ENCODE peak calls at places on chromosomes 5 and 9, in seven cellular contexts. T, V, N, P, Z, U and H are unnamed samples.

GRCh38 chr9:96020822-96021615 is 145.5 kb downstream of the ERCC6L2 start:
- DNase-seq in U (peak), N (peak), V (no peak), T (peak), Z (no peak), P (no peak), H (peak)

GRCh38 chr9:82127993-82128710 is 139.6 kb downstream of the SPATA31D1 start:
- DNase-seq in V (no peak), T (no peak), Z (no peak), U (no peak), N (no peak), P (no peak), H (no peak)

GRCh38 chr9:18362901-18363685 is 110.9 kb upstream of the ADAMTSL1 start:
- DNase-seq in N (peak), Z (peak), U (no peak), V (no peak), T (no peak), P (no peak), H (peak)

GRCh38 chr5:100464418-100464817 is 70.8 kb upstream of the FAM174A start:
- DNase-seq in V (peak), P (no peak), T (peak), U (no peak), Z (peak), N (no peak), H (peak)

GRCh38 chr5:58136416-58136815 is 323.5 kb downstream of the PLK2 start:
- DNase-seq in V (no peak), P (no peak), Z (no peak), T (no peak), U (no peak), N (no peak), H (no peak)

GRCh38 chr5:128903550-128903949 is 61.7 kb upstream of the SLC27A6 start:
- DNase-seq in N (peak), V (no peak), U (peak), P (no peak), T (no peak), Z (no peak), H (no peak)

GRCh38 chr5:56152437-56152836 is 80.7 kb downstream of the ANKRD55 start:
- DNase-seq in P (no peak), N (no peak), Z (no peak), U (no peak), V (no peak), T (no peak), H (no peak)

GRCh38 chr5:140882591-140882899 is 621 bp downstream of the PCDHA13 start:
- DNase-seq in U (peak), T (peak), V (no peak), N (peak), P (no peak), Z (no peak), H (no peak)

GRCh38 chr5:65062684-65063083 is 294.0 kb downstream of the CWC27 start:
- DNase-seq in T (peak), V (no peak), U (no peak), N (peak), P (no peak), Z (peak), H (peak)

GRCh38 chr5:94375801-94376200 is 242.6 kb downstream of the KIAA0825 start:
- DNase-seq in V (no peak), U (no peak), T (no peak), Z (no peak), N (no peak), P (no peak), H (peak)

GRCh38 chr9:120713257-120714087 is 798 bp downstream of the MEGF9 start:
- DNase-seq in V (no peak), T (peak), P (no peak), U (peak), Z (no peak), N (no peak), H (peak)

GRCh38 chr9:341634-342421 is 127.2 kb downstream of the DOCK8 start:
- DNase-seq in P (no peak), U (no peak), T (no peak), V (no peak), Z (no peak), N (no peak), H (no peak)

GRCh38 chr5:138000102-138000723 is 32.7 kb downstream of the FAM13B start:
- DNase-seq in V (no peak), Z (peak), U (no peak), T (peak), P (no peak), N (peak), H (peak)

GRCh38 chr5:147081256-147081872 is 153.5 kb upstream of the STK32A start:
- DNase-seq in N (no peak), P (no peak), T (no peak), U (no peak), V (no peak), Z (no peak), H (no peak)

GRCh38 chr5:180816608-180817534 is 14.3 kb upstream of the MGAT1 start:
- DNase-seq in Z (peak), U (no peak), N (no peak), T (no peak), P (no peak), V (no peak), H (no peak)

GRCh38 chr9:132886358-132886725 is 7.6 kb downstream of the SPACA9 start:
- DNase-seq in Z (no peak), P (no peak), T (no peak), U (no peak), N (no peak), V (no peak), H (no peak)

GRCh38 chr5:121735618-121736017 is 116.1 kb upstream of the FTMT start:
- DNase-seq in T (no peak), V (no peak), Z (no peak), P (no peak), N (no peak), U (no peak), H (no peak)

GRCh38 chr9:90556897-90557296 is 85.7 kb downstream of the DIRAS2 start:
- DNase-seq in V (peak), T (no peak), P (no peak), Z (no peak), U (no peak), N (no peak), H (no peak)

GRCh38 chr5:163978897-163979296 is 473.5 kb downstream of the MAT2B start:
- DNase-seq in V (no peak), T (no peak), Z (no peak), P (peak), U (peak), N (peak), H (no peak)

GRCh38 chr9:33113799-33114547 is 37.5 kb upstream of the SMU1 start:
- DNase-seq in V (no peak), U (no peak), N (no peak), P (no peak), Z (no peak), T (no peak), H (peak)

GRCh38 chr5:95823738-95824609 is 1.4 kb upstream of the GLRX start:
- DNase-seq in T (no peak), U (peak), Z (peak), V (peak), N (peak), P (no peak), H (peak)

GRCh38 chr5:164013077-164013670 is 507.8 kb downstream of the MAT2B start:
- DNase-seq in P (peak), U (peak), T (peak), Z (peak), V (peak), N (peak), H (peak)

GRCh38 chr5:164672931-164673694 is 1167.7 kb downstream of the MAT2B start:
- DNase-seq in V (no peak), T (peak), Z (peak), P (no peak), U (no peak), N (no peak), H (peak)

GRCh38 chr5:158023266-158023665 is 164.3 kb upstream of the CLINT1 start:
- DNase-seq in T (peak), P (no peak), N (no peak), Z (peak), U (no peak), V (no peak), H (peak)

GRCh38 chr5:91219803-91220371 is 163.2 kb downstream of the ARRDC3 start:
- DNase-seq in N (peak), V (no peak), P (no peak), Z (peak), U (peak), T (no peak), H (no peak)

GRCh38 chr5:177008716-177009115 is 2.1 kb upstream of the UIMC1 start:
- DNase-seq in N (no peak), Z (no peak), U (no peak), V (no peak), P (no peak), T (no peak), H (no peak)

GRCh38 chr9:35538361-35539234 is 48.7 kb downstream of the RUSC2 start:
- DNase-seq in U (peak), T (peak), Z (peak), V (no peak), N (peak), P (no peak), H (peak)

GRCh38 chr5:32498484-32498883 is 53.9 kb upstream of the ZFR start:
- DNase-seq in Z (no peak), U (no peak), T (no peak), P (no peak), V (no peak), N (peak), H (no peak)

GRCh38 chr9:89576404-89576824 is 28.4 kb upstream of the GADD45G start:
- DNase-seq in Z (peak), V (no peak), T (no peak), P (no peak), U (peak), N (no peak), H (peak)

GRCh38 chr9:133944746-133945135 is 47.4 kb downstream of the VAV2 start:
- DNase-seq in U (no peak), N (no peak), V (no peak), Z (peak), T (peak), P (no peak), H (peak)

GRCh38 chr9:20854444-20854843 is 170.4 kb downstream of the FOCAD start:
- DNase-seq in Z (peak), N (no peak), P (no peak), U (no peak), T (no peak), V (no peak), H (peak)

GRCh38 chr9:21801683-21802417 is 586 bp upstream of the MTAP start:
- DNase-seq in V (no peak), N (peak), P (no peak), T (peak), Z (peak), U (peak), H (peak)

GRCh38 chr5:135181653-135182052 is 147.6 kb upstream of the PITX1 start:
- DNase-seq in U (peak), P (no peak), V (no peak), N (no peak), T (no peak), Z (no peak), H (no peak)

GRCh38 chr5:50727149-50727496 is 60.7 kb downstream of the PARP8 start:
- DNase-seq in Z (no peak), N (no peak), P (no peak), T (peak), V (no peak), U (no peak), H (peak)

GRCh38 chr5:54792611-54793404 is 192.6 kb downstream of the ESM1 start:
- DNase-seq in T (no peak), P (no peak), V (no peak), Z (peak), N (no peak), U (no peak), H (peak)

GRCh38 chr5:8329773-8330172 is 460.8 kb downstream of the MTRR start:
- DNase-seq in Z (peak), U (no peak), T (peak), P (no peak), V (peak), N (peak), H (peak)

GRCh38 chr9:114606597-114607207 is 4.4 kb upstream of the TMEM268 start:
- DNase-seq in V (no peak), T (peak), U (no peak), P (no peak), N (no peak), Z (peak), H (peak)

GRCh38 chr9:134162926-134163373 is 1.4 kb downstream of the RNU6ATAC start:
- DNase-seq in P (no peak), Z (no peak), N (no peak), U (peak), V (no peak), T (no peak), H (no peak)

GRCh38 chr5:18742830-18743229 is 1108.6 kb downstream of the TAF11L14 start:
- DNase-seq in T (no peak), P (no peak), V (no peak), U (no peak), Z (no peak), N (no peak), H (no peak)

GRCh38 chr5:18744441-18744840 is 1110.2 kb downstream of the TAF11L14 start:
- DNase-seq in Z (no peak), P (no peak), V (no peak), N (no peak), U (no peak), T (no peak), H (no peak)

GRCh38 chr5:18744990-18745590 is 1110.8 kb downstream of the TAF11L14 start:
- DNase-seq in U (no peak), N (no peak), T (no peak), V (no peak), Z (no peak), P (no peak), H (no peak)

GRCh38 chr5:18745591-18745987 is 1111.3 kb downstream of the TAF11L14 start:
- DNase-seq in T (no peak), P (no peak), V (no peak), Z (no peak), N (no peak), U (no peak), H (no peak)

DNA sequence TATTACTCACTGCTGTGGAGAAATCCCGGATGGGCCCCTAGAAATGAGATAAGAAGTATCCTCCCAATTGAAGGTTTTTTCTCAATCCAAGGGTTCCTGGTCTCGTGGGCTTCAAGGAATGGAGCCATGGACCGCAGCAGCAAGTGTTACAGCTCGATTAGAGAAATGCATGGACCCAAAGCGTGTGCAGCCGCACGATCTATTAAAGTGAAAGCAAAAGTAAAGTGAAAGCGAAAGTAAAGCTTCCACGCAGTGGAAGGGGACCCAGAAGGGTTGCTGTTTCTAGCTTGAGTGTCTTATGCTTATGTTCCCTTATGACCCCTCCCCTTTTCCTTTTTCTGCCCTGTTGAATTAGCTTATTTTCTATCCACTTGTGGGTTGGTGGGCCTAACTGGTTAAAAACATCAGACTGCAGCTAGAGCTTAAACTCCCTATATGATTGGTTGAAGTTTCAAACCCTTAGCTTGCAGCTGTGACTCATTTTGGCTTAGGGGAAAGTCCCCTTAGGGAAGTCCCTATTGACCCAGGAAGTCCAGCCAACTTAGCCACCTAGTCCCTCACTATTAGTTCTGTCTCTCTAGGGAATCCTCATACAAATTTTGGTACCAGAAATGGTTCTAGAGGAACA is 1111.8 kb downstream of the TAF11L14 start:
- DNase-seq in V (peak), Z (no peak), P (no peak), U (no peak), T (peak), N (no peak), H (peak)
- H3K4me2 ChIP-seq in V (peak), Z (no peak), P (no peak), U (no peak), T (no peak), N (no peak), H (peak)

DNA sequence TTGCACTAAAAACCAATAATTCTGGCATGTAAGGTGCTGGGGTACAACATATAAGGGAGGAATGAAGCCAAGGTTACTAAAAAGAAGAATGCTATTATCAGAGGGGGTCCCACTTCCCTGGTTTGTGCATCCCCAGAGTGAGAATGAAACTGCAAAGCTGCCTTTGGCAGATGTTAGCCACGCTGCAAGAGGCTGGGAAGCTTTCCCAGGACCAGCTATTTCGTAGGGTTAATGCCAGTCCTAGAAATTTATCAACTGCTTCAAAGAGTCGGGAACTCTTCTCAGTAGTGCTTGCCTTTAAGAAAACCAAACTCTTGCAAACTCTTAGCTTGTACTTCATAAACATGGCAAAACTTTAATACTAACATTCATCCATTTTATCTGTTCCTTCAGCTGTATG is 87.5 kb upstream of the NR5A1 start:
- DNase-seq in T (no peak), P (no peak), Z (peak), U (peak), N (peak), V (no peak), H (no peak)
- H3K4me2 ChIP-seq in T (no peak), P (peak), Z (no peak), U (peak), N (no peak), V (no peak), H (no peak)

GRCh38 chr5:1502737-1503120 is 21.0 kb downstream of the LPCAT1 start:
- DNase-seq in V (no peak), U (no peak), Z (no peak), N (no peak), T (no peak), P (no peak), H (no peak)
- H3K4me2 ChIP-seq in V (no peak), U (no peak), Z (no peak), N (no peak), T (no peak), P (no peak), H (no peak)

GRCh38 chr9:91817106-91817492 is 132.9 kb downstream of the ROR2 start:
- DNase-seq in U (no peak), T (no peak), Z (no peak), V (no peak), N (no peak), P (no peak), H (no peak)
- H3K4me2 ChIP-seq in U (peak), T (no peak), Z (peak), V (no peak), N (no peak), P (no peak), H (peak)

DNA sequence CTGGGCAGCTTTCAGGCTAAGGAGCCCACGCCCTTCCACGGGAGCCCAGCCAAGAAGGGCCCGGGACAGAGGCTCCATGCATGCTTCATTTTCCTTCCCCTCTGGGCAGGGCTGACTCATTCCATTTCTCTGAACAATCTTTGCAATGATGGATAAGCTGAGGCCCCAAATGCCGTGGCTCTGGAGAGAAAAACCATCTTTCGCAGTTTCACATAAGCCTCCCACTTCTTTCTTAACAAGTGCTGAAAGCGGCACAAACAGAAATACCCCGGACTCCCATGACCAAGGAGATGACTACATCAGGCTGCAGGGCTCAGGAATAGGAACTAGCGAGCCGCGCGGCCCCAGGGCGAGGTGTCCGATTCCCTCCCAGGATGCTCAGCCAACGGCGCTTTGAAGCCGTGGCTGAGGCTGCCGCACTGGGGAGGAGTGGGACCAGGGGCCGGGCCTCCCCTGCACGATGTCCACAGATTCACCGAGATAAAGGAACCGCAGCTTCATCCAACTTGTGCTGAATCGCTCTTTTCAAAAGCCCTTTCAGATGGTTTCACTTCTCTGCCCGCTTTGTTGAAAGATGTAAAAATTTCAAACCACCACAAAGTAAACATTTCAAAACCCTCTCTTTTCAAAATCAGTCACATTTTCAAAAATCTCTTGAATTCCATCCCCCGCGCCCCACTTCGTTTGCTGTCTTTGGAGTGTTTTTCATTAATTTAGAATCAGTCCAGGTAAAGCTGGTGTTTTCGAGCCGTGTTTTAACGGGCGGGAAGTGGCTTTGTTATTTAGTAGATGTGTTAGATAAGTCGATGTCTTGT is 96.6 kb upstream of the LMX1B start:
- DNase-seq in V (peak), N (peak), P (no peak), T (peak), Z (peak), U (peak), H (peak)
- H3K4me2 ChIP-seq in V (peak), N (no peak), P (no peak), T (peak), Z (peak), U (peak), H (peak)

DNA sequence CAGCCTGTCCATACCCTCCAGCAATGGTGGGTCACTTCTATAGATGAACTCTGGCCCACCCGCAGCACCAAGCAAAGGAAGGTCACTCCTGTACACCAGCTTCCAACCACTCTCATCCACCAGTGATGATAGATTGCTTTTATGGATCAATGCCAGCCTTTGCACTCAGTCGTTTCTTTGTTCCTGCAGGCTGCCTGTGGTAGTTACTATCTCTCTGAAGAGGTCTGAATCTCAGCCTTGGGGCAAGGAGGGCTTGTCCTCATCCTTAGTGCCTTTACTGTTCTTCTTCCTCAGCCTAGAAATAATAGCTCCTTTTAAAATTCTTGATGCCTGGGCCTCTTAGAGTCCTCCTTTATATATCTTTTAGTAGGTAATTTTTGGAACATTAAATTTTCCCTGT is 100.8 kb downstream of the TMC1 start:
- DNase-seq in V (no peak), N (no peak), T (no peak), Z (no peak), U (no peak), P (no peak), H (no peak)
- H3K4me2 ChIP-seq in V (no peak), N (no peak), T (no peak), Z (no peak), U (no peak), P (no peak), H (no peak)